ENCODE peak calls at places on chromosomes 6 and 20, in five cellular contexts. B is GM23248, J is H9, W is K562, V is DND-41. X is an unnamed sample.

GRCh38 chr6:169035381-169036280 is 218.0 kb downstream of the THBS2 start:
- DNase-seq in B (peak; percentile 88), J (no peak), W (no peak), V (no peak), X (no peak)

GRCh38 chr6:38438097-38438496 is 201.6 kb downstream of the BTBD9 start:
- DNase-seq in B (no peak), J (no peak), W (no peak), V (no peak), X (no peak)

GRCh38 chr6:72620866-72621242 is 1.0 kb upstream of the KCNQ5 start:
- DNase-seq in B (no peak), J (peak; percentile 31), W (no peak), V (no peak), X (peak; percentile 3)

GRCh38 chr20:32195581-32195980 is 12.0 kb downstream of the PLAGL2 start:
- DNase-seq in B (no peak), J (no peak), W (no peak), V (no peak), X (no peak)

GRCh38 chr6:138480279-138480949 is 18.9 kb downstream of the NHSL1 start:
- DNase-seq in B (no peak), J (no peak), W (no peak), V (no peak), X (no peak)

GRCh38 chr6:63636516-63636968 is 940 bp downstream of the PHF3 start:
- DNase-seq in B (peak; percentile 69), J (peak; percentile 45), W (peak; percentile 41), V (peak; percentile 66), X (peak; percentile 62)

GRCh38 chr6:11514672-11515071 is 22.9 kb upstream of the TMEM170B start:
- DNase-seq in B (no peak), J (no peak), W (no peak), V (no peak), X (no peak)

GRCh38 chr6:129493396-129493902 is 216.5 kb downstream of the ARHGAP18 start:
- DNase-seq in B (peak; percentile 75), J (no peak), W (no peak), V (no peak), X (no peak)

GRCh38 chr20:54510546-54511129 is 35.2 kb downstream of the DOK5 start:
- DNase-seq in B (no peak), J (peak; percentile 40), W (no peak), V (no peak), X (peak; percentile 49)

GRCh38 chr20:50435397-50436051 is 74.7 kb upstream of the PTPN1 start:
- DNase-seq in B (no peak), J (no peak), W (no peak), V (no peak), X (no peak)

GRCh38 chr20:20849126-20849525 is 136.7 kb upstream of the RALGAPA2 start:
- DNase-seq in B (no peak), J (no peak), W (no peak), V (no peak), X (no peak)

DNA sequence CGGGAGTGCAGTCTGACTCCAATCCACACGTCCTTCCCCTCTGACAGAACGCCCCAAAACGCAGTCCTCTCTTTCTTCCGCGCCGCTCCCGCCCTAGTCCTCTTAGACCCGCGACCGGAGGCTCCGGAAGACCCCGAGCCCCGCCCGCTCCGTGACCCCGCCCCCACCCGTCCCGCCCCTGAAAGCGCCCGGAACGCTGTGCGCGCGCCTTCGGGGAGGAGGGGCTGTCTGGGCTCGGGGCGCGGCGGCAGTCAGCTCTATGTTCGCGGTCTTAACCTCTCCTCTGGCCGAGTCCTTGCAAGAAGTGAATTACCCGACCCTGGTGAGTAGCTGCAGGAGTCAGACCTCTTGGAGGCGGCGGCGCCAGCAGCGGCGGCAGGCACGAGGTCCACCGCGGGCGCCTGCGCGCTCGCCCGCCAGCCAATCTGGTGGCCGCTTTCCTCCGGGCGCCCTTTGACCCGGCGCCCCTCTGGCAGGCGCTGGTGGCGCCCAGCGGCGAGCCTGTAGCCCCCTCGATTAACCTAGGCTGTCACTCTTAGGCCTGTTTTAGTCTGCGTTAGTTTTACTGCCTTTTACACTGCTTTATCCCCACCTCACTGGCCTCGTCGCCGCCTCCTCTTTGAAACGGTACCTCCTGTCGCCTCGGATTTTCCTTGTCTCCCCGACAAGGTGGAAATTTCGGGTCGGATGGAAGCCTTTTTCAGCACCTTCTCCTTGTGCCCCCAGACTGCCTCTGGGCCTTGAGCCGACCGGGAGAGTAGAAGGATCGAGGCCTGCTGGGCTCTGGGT is at the start of gene MANEA:
- DNase-seq in B (peak; percentile 92), J (peak; percentile 83), W (peak; percentile 90), V (peak; percentile 88), X (peak; percentile 94)
- H3K4me1 ChIP-seq in B (peaks cover 26% of the 10 kb centered on the region), J (no peaks in the 10 kb centered on the region), W (peaks cover 14% of the 10 kb centered on the region), V (peaks cover 42% of the 10 kb centered on the region), X (peaks cover 33% of the 10 kb centered on the region)

GRCh38 chr6:158060447-158061360 is 79.0 kb downstream of the SYNJ2 start:
- DNase-seq in B (peak; percentile 97), J (no peak), W (no peak), V (no peak), X (no peak)
- H3K9ac ChIP-seq in B (peak overlapping the region; percentile 88), J (no peak overlapping the region), W (no peak overlapping the region), V (no peak overlapping the region), X (no peak overlapping the region)

GRCh38 chr6:25016311-25016710 is 80.6 kb upstream of the RIPOR2 start:
- DNase-seq in B (peak; percentile 45), J (no peak), W (no peak), V (no peak), X (no peak)

GRCh38 chr6:25014806-25015560 is 79.2 kb upstream of the RIPOR2 start:
- DNase-seq in B (peak; percentile 88), J (no peak), W (no peak), V (no peak), X (no peak)

GRCh38 chr6:25017932-25018581 is 82.3 kb upstream of the RIPOR2 start:
- DNase-seq in B (peak; percentile 75), J (peak; percentile 81), W (peak; percentile 22), V (peak; percentile 36), X (peak; percentile 81)

GRCh38 chr6:25014375-25014774 is 78.6 kb upstream of the RIPOR2 start:
- DNase-seq in B (peak; percentile 34), J (no peak), W (no peak), V (no peak), X (no peak)

DNA sequence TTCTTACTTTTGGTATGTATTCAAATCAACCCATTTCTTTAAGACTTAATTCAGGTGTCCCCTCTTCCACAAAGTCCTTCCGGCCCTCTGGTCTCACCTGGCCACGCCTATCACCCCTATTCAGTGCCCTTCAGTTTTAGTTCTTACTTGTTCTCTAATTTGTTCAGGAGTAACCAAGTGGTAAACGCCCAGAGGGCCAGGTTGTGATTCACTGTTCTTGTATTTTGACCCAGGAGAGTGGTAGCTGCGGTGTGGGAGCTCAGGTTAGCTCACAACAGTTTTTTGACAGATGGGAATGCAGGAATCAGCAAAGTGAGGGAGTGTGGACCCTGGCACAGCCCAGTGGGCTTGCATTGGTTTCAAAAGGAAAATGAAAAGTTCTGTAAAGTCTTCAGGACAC is 81.7 kb upstream of the RIPOR2 start:
- DNase-seq in B (no peak), J (no peak), W (no peak), V (no peak), X (no peak)
- H3K4me1 ChIP-seq in B (peaks cover 48% of the 10 kb centered on the region), J (no peaks in the 10 kb centered on the region), W (no peaks in the 10 kb centered on the region), V (no peaks in the 10 kb centered on the region), X (peaks cover 4% of the 10 kb centered on the region)

GRCh38 chr6:113352831-113353230 is 504.3 kb upstream of the MARCKS start:
- DNase-seq in B (no peak), J (no peak), W (no peak), V (no peak), X (no peak)

GRCh38 chr6:113350521-113350920 is 506.6 kb upstream of the MARCKS start:
- DNase-seq in B (peak; percentile 48), J (no peak), W (no peak), V (no peak), X (no peak)

GRCh38 chr6:113352029-113352801 is 504.9 kb upstream of the MARCKS start:
- DNase-seq in B (peak; percentile 85), J (no peak), W (no peak), V (no peak), X (peak; percentile 21)

GRCh38 chr6:113347420-113347819 is 509.7 kb upstream of the MARCKS start:
- DNase-seq in B (peak; percentile 58), J (no peak), W (no peak), V (no peak), X (no peak)

GRCh38 chr6:113351183-113351834 is 505.8 kb upstream of the MARCKS start:
- DNase-seq in B (peak; percentile 66), J (no peak), W (no peak), V (no peak), X (no peak)
- H3K9ac ChIP-seq in B (peak overlapping the region; percentile 6), J (no peak overlapping the region), W (no peak overlapping the region), V (no peak overlapping the region), X (no peak overlapping the region)

GRCh38 chr20:19008497-19008896 is 194.9 kb downstream of the SCP2D1 start:
- DNase-seq in B (no peak), J (no peak), W (no peak), V (no peak), X (peak; percentile 18)
- H3K4me1 ChIP-seq in B (no peaks in the 10 kb centered on the region), J (no peaks in the 10 kb centered on the region), W (no peaks in the 10 kb centered on the region), V (no peaks in the 10 kb centered on the region), X (no peaks in the 10 kb centered on the region)

DNA sequence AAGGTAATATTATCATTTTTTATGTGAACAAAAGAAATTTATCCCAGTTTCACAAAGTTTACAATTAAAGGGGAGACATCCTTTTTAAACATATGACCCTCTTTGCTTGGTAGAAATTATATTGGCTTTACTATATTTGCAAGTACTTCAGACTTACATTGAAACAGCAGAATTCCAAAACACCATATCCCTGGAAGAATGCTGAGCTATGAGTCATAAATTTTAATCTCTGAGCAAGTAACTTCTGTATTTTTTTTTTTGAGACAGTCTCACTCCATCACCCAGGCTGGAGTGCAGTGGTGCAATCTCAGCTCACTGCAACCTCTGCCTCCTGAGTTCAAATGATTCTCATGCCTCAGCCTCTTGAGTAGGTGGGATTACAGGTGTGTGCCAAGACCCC is 240.4 kb downstream of the TBC1D32 start:
- DNase-seq in B (peak; percentile 54), J (no peak), W (no peak), V (no peak), X (no peak)
- H3K9ac ChIP-seq in B (no peak overlapping the region), J (no peak overlapping the region), W (no peak overlapping the region), V (no peak overlapping the region), X (no peak overlapping the region)

GRCh38 chr20:64041040-64041780 is 5.2 kb downstream of the C20orf204 start:
- DNase-seq in B (no peak), J (no peak), W (no peak), V (no peak), X (no peak)
- H3K4me1 ChIP-seq in B (peaks cover 8% of the 10 kb centered on the region), J (peaks cover 5% of the 10 kb centered on the region), W (peaks cover 49% of the 10 kb centered on the region), V (peaks cover 34% of the 10 kb centered on the region), X (peaks cover 26% of the 10 kb centered on the region)

GRCh38 chr20:17964073-17964472 is 4.5 kb downstream of the SNX5 start:
- DNase-seq in B (no peak), J (no peak), W (no peak), V (no peak), X (no peak)
- H3K9ac ChIP-seq in B (no peak overlapping the region), J (peak overlapping the region; percentile 11), W (no peak overlapping the region), V (peak overlapping the region; percentile 89), X (no peak overlapping the region)

X was measured in neural progenitor cell.